ENCODE peak calls at places on chromosomes 4 and X, in seven cellular contexts. S is RCC 7860, Z is activated T-helper 1 cell treated with Interleukin-2 at 50 U/mL for 16 hours, A is ELF-1, Q is suprapubic skin, R is fibroblast of the conjunctiva, T is lower lobe of right lung. J is an unnamed sample.

GRCh38 chrX:47612418-47612817 is 7.2 kb downstream of the SYN1 start:
- DNase-seq in S (no peak), Z (no peak), A (no peak), Q (no peak), R (no peak), T (no peak), J (no peak)

GRCh38 chr4:180205276-180205675 is 2037.9 kb upstream of the TENM3 start:
- DNase-seq in S (no peak), Z (no peak), A (no peak), Q (no peak), R (no peak), T (no peak), J (no peak)

GRCh38 chr4:76738081-76738931 is 159.6 kb downstream of the SOWAHB start:
- DNase-seq in S (no peak), Z (no peak), A (no peak), Q (no peak), R (no peak), T (no peak), J (peak; percentile 91)

GRCh38 chrX:71292669-71293379 is 8.7 kb upstream of the ITGB1BP2 start:
- DNase-seq in S (no peak), Z (no peak), A (no peak), Q (no peak), R (no peak), T (no peak), J (no peak)

GRCh38 chr4:138562544-138562961 is 320.4 kb upstream of the SLC7A11 start:
- DNase-seq in S (no peak), Z (no peak), A (no peak), Q (no peak), R (no peak), T (no peak), J (peak; percentile 20)

GRCh38 chr4:138843611-138844010 is 172.0 kb upstream of the NOCT start:
- DNase-seq in S (no peak), Z (no peak), A (no peak), Q (no peak), R (no peak), T (no peak), J (no peak)

GRCh38 chrX:51641421-51642021 is 22.8 kb upstream of the CENPVL3 start:
- DNase-seq in S (no peak), Z (no peak), A (peak; percentile 55), Q (no peak), R (peak; percentile 32), T (no peak), J (peak; percentile 4)

GRCh38 chrX:22634081-22634480 is 361.4 kb downstream of the CBLL2 start:
- DNase-seq in S (no peak), Z (no peak), A (no peak), Q (no peak), R (no peak), T (no peak), J (no peak)

GRCh38 chrX:16966745-16967144 is 20.3 kb downstream of the REPS2 start:
- DNase-seq in S (no peak), Z (no peak), A (no peak), Q (no peak), R (no peak), T (no peak), J (no peak)

GRCh38 chr4:77854431-77855111 is 8.1 kb upstream of the MRPL1 start:
- DNase-seq in S (no peak), Z (no peak), A (no peak), Q (no peak), R (no peak), T (no peak), J (no peak)

GRCh38 chr4:157043131-157043530 is 32.8 kb upstream of the GLRB start:
- DNase-seq in S (peak; percentile 9), Z (no peak), A (peak; percentile 45), Q (no peak), R (no peak), T (no peak), J (no peak)

GRCh38 chr4:113637823-113638691 is 123.5 kb downstream of the CAMK2D start:
- DNase-seq in S (no peak), Z (no peak), A (no peak), Q (no peak), R (no peak), T (no peak), J (no peak)

GRCh38 chr4:55554453-55555030 is 7.8 kb upstream of the CLOCK start:
- DNase-seq in S (peak; percentile 25), Z (no peak), A (no peak), Q (no peak), R (peak; percentile 55), T (no peak), J (peak; percentile 39)

GRCh38 chr4:39698424-39699009 is 581 bp downstream of the UBE2K start:
- DNase-seq in S (no peak), Z (peak; percentile 20), A (peak; percentile 76), Q (peak; percentile 82), R (no peak), T (peak; percentile 62), J (no peak)

GRCh38 chr4:52172166-52172565 is 121.1 kb downstream of the SPATA18 start:
- DNase-seq in S (no peak), Z (no peak), A (peak; percentile 2), Q (no peak), R (no peak), T (no peak), J (no peak)

GRCh38 chrX:1444896-1445480 is 7.7 kb downstream of the ASMTL start:
- DNase-seq in S (no peak), Z (no peak), A (peak; percentile 1), Q (peak; percentile 8), R (no peak), T (peak; percentile 13), J (no peak)

GRCh38 chrX:150897371-150898319 is 823 bp downstream of the CD99L2 start:
- DNase-seq in S (no peak), Z (no peak), A (no peak), Q (no peak), R (no peak), T (peak; percentile 54), J (no peak)

GRCh38 chrX:106397788-106398538 is 213.8 kb upstream of the RADX start:
- DNase-seq in S (no peak), Z (no peak), A (no peak), Q (no peak), R (no peak), T (no peak), J (no peak)

GRCh38 chrX:19576742-19577141 is 61.4 kb upstream of the MAP3K15 start:
- DNase-seq in S (no peak), Z (no peak), A (no peak), Q (no peak), R (no peak), T (no peak), J (no peak)

GRCh38 chrX:6645216-6645615 is 110.3 kb upstream of the VCX3A start:
- DNase-seq in S (no peak), Z (no peak), A (no peak), Q (no peak), R (no peak), T (no peak), J (no peak)

J was measured in AG09319.